ENCODE peak calls at places on chromosomes 12 and 14, in four cellular contexts. T is keratinocyte; U is CD8-positive, alpha-beta T cell; H is esophagus muscularis mucosa. S is an unnamed sample.

GRCh38 chr12:85392508-85392907 is 112.5 kb downstream of the ALX1 start:
- DNase-seq in T (no peak), U (no peak), H (no peak), S (no peak)

GRCh38 chr14:51070732-51071131 is 24.2 kb downstream of the TRIM9 start:
- DNase-seq in T (no peak), U (no peak), H (no peak), S (no peak)

GRCh38 chr12:25771062-25771461 is 187.4 kb upstream of the RASSF8 start:
- DNase-seq in T (peak; percentile 68), U (no peak), H (no peak), S (peak; percentile 81)

GRCh38 chr14:88296343-88296742 is 26.7 kb downstream of the KCNK10 start:
- DNase-seq in T (no peak), U (no peak), H (no peak), S (no peak)

GRCh38 chr12:120357104-120357503 is 11.9 kb downstream of the MSI1 start:
- DNase-seq in T (no peak), U (no peak), H (no peak), S (no peak)

GRCh38 chr12:76591461-76591860 is 31.9 kb upstream of the OSBPL8 start:
- DNase-seq in T (no peak), U (no peak), H (no peak), S (no peak)

GRCh38 chr12:46300906-46301305 is 32.1 kb upstream of the SLC38A1 start:
- DNase-seq in T (no peak), U (no peak), H (no peak), S (no peak)

GRCh38 chr12:102016472-102016871 is 45.3 kb downstream of the WASHC3 start:
- DNase-seq in T (no peak), U (no peak), H (no peak), S (no peak)

GRCh38 chr12:18643673-18644072 is 94.1 kb downstream of the PLCZ1 start:
- DNase-seq in T (no peak), U (no peak), H (no peak), S (no peak)

DNA sequence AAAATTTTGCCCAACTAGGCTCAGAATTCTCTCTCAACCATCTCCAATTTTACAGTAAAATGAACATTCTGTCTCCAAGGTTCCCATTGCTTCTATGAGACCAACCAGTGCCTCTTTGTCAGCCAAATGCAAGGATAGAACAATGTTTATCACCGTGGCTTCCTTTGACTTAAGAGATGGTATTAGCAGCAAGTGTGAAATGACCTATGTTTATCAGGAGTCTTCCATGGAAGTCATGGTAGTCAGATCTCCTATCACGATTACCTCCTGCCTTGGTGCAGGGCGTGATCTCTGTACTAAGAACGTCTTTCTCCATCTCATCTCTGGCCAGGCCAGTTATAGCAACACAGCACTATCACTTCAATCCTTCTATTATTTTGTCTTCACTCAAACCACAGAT is 6.1 kb upstream of the BCL2L14 start:
- DNase-seq in T (no peak), U (no peak), H (no peak), S (no peak)
- H3K27ac ChIP-seq in T (no peak overlapping the region), U (no peak overlapping the region), H (no peak overlapping the region), S (no peak overlapping the region)

DNA sequence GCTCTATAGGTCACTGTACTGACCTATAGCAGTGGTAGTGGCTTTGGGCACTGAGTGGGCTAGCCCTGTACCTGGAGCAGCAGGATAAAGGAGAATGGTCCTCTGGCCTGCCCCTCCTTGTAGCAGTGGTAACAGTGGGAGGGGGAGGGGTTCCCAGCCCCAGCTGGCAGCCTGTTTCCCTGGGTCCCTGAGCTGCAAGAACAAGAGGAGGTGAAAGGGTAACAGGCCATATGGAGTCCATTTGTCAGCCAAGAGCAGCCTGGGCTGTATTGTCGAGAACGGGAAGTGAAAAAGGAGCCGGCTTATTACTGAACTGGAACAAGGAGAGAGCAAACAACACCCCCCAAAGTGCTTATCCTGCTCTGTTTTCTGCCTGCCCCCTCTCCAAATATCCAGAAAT is 73.8 kb upstream of the SRSF5 start:
- DNase-seq in T (no peak), U (no peak), H (no peak), S (no peak)
- H3K27ac ChIP-seq in T (no peak overlapping the region), U (no peak overlapping the region), H (peak overlapping the region; percentile 65), S (no peak overlapping the region)

DNA sequence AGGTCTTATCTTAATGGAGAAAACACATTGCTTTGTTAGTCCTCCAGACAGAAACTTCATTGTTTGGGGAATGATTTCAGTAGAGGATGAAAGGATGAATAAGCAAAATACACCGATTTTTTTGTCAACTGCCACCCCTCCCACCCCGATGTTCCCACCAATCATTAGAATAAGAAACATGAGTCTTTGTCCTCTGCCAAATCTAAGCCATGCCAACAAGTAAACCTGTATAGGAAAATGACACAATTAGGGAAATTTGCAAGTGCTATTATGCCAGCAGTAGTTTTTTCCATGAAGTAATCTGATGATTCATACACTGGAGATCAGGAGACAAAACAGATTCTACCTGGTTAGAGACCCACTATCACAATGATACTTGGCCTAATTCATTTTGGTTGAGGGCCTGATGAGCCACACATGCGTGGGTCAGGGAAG is 35.9 kb downstream of the FLRT2 start:
- DNase-seq in T (peak; percentile 68), U (no peak), H (no peak), S (peak; percentile 53)
- H3K27ac ChIP-seq in T (peak overlapping the region; percentile 97), U (no peak overlapping the region), H (no peak overlapping the region), S (peak overlapping the region; percentile 79)

DNA sequence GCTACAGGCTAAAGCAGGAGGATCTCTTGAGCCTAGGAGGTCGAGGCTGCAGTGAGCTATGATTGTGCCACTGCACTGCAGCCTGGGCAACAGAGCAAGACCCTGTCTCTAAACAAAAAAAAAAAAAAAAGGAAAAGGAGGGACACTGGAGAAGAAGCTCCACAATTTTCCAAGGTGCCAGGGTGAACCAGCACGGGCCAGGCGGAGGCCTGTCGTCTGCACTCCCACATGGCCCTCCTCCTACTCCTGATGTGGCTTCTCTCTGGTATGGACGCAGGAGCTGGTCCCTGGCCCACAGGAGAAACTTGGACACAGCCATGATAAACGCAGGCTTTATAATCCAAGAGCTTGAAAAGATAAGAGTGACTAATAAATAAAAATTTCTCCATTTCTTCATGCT is 341.2 kb downstream of the CACNA1C start:
- DNase-seq in T (no peak), U (no peak), H (no peak), S (no peak)
- H3K27ac ChIP-seq in T (no peak overlapping the region), U (no peak overlapping the region), H (no peak overlapping the region), S (no peak overlapping the region)

S was measured in epithelial cell of prostate.